ENCODE peak calls at places on chromosomes 4 and X, in ten cellular contexts. One of them, this sample, is unnamed.

GRCh38 chr4:73985528-73985852 is 2.5 kb downstream of the PPBP start:
- DNase-seq in fibroblast of pulmonary artery: no peak
- DNase-seq in IMR-90: no peak
- DNase-seq in uterus: no peak
- DNase-seq in astrocyte of the spinal cord: no peak
- DNase-seq in left lung: no peak
- DNase-seq in AG10803: no peak
- DNase-seq in GM12865: no peak
- DNase-seq in WERI-Rb-1: no peak
- DNase-seq in tibial nerve: no peak
- DNase-seq in this sample: no peak

GRCh38 chr4:48127882-48128394 is 6.1 kb downstream of the TXK start:
- DNase-seq in fibroblast of pulmonary artery: peak; percentile 88
- DNase-seq in IMR-90: peak; percentile 94
- DNase-seq in uterus: peak; percentile 28
- DNase-seq in astrocyte of the spinal cord: peak; percentile 98
- DNase-seq in left lung: peak; percentile 79
- DNase-seq in AG10803: peak; percentile 98
- DNase-seq in GM12865: peak; percentile 88
- DNase-seq in WERI-Rb-1: peak; percentile 84
- DNase-seq in tibial nerve: no peak
- DNase-seq in this sample: peak; percentile 87

GRCh38 chrX:130083656-130084382 is 26.5 kb downstream of the ELF4 start:
- DNase-seq in fibroblast of pulmonary artery: no peak
- DNase-seq in IMR-90: no peak
- DNase-seq in uterus: no peak
- DNase-seq in astrocyte of the spinal cord: no peak
- DNase-seq in left lung: peak; percentile 80
- DNase-seq in AG10803: no peak
- DNase-seq in GM12865: peak; percentile 85
- DNase-seq in WERI-Rb-1: no peak
- DNase-seq in tibial nerve: no peak
- DNase-seq in this sample: no peak

GRCh38 chrX:103431316-103431715 is 55.0 kb downstream of the BEX3 start:
- DNase-seq in fibroblast of pulmonary artery: peak; percentile 17
- DNase-seq in IMR-90: peak; percentile 61
- DNase-seq in uterus: no peak
- DNase-seq in astrocyte of the spinal cord: no peak
- DNase-seq in left lung: no peak
- DNase-seq in AG10803: no peak
- DNase-seq in GM12865: no peak
- DNase-seq in WERI-Rb-1: no peak
- DNase-seq in tibial nerve: no peak
- DNase-seq in this sample: peak; percentile 67

GRCh38 chr4:55348436-55348835 is 2.4 kb downstream of the SRD5A3 start:
- DNase-seq in fibroblast of pulmonary artery: no peak
- DNase-seq in IMR-90: peak; percentile 82
- DNase-seq in uterus: no peak
- DNase-seq in astrocyte of the spinal cord: no peak
- DNase-seq in left lung: no peak
- DNase-seq in AG10803: peak; percentile 30
- DNase-seq in GM12865: no peak
- DNase-seq in WERI-Rb-1: no peak
- DNase-seq in tibial nerve: no peak
- DNase-seq in this sample: peak; percentile 62

GRCh38 chrX:103309860-103310591 is 764 bp downstream of the BEX2 start:
- DNase-seq in fibroblast of pulmonary artery: no peak
- DNase-seq in IMR-90: no peak
- DNase-seq in uterus: no peak
- DNase-seq in astrocyte of the spinal cord: no peak
- DNase-seq in left lung: no peak
- DNase-seq in AG10803: no peak
- DNase-seq in GM12865: no peak
- DNase-seq in WERI-Rb-1: no peak
- DNase-seq in tibial nerve: no peak
- DNase-seq in this sample: no peak

GRCh38 chr4:142474398-142475087 is 371.6 kb downstream of the INPP4B start:
- DNase-seq in fibroblast of pulmonary artery: no peak
- DNase-seq in IMR-90: peak; percentile 9
- DNase-seq in uterus: no peak
- DNase-seq in astrocyte of the spinal cord: no peak
- DNase-seq in left lung: no peak
- DNase-seq in AG10803: no peak
- DNase-seq in GM12865: peak; percentile 46
- DNase-seq in WERI-Rb-1: peak; percentile 53
- DNase-seq in tibial nerve: no peak
- DNase-seq in this sample: no peak

GRCh38 chrX:18964026-18964425 is 19.9 kb downstream of the PHKA2 start:
- DNase-seq in fibroblast of pulmonary artery: no peak
- DNase-seq in IMR-90: no peak
- DNase-seq in uterus: no peak
- DNase-seq in astrocyte of the spinal cord: no peak
- DNase-seq in left lung: no peak
- DNase-seq in AG10803: no peak
- DNase-seq in GM12865: no peak
- DNase-seq in WERI-Rb-1: peak; percentile 14
- DNase-seq in tibial nerve: no peak
- DNase-seq in this sample: no peak

GRCh38 chr4:78784255-78784654 is 8.1 kb downstream of the BMP2K start:
- DNase-seq in fibroblast of pulmonary artery: peak; percentile 40
- DNase-seq in IMR-90: peak; percentile 90
- DNase-seq in uterus: no peak
- DNase-seq in astrocyte of the spinal cord: peak; percentile 66
- DNase-seq in left lung: no peak
- DNase-seq in AG10803: peak; percentile 89
- DNase-seq in GM12865: no peak
- DNase-seq in WERI-Rb-1: no peak
- DNase-seq in tibial nerve: no peak
- DNase-seq in this sample: peak; percentile 86

GRCh38 chrX:38807873-38808272 is 6.6 kb downstream of the MID1IP1 start:
- DNase-seq in fibroblast of pulmonary artery: no peak
- DNase-seq in IMR-90: no peak
- DNase-seq in uterus: no peak
- DNase-seq in astrocyte of the spinal cord: no peak
- DNase-seq in left lung: no peak
- DNase-seq in AG10803: peak; percentile 57
- DNase-seq in GM12865: no peak
- DNase-seq in WERI-Rb-1: no peak
- DNase-seq in tibial nerve: no peak
- DNase-seq in this sample: no peak

GRCh38 chrX:115584715-115585114 is 23.7 kb downstream of the PLS3 start:
- DNase-seq in fibroblast of pulmonary artery: peak; percentile 46
- DNase-seq in IMR-90: peak; percentile 64
- DNase-seq in uterus: no peak
- DNase-seq in astrocyte of the spinal cord: peak; percentile 61
- DNase-seq in left lung: no peak
- DNase-seq in AG10803: peak; percentile 36
- DNase-seq in GM12865: peak; percentile 73
- DNase-seq in WERI-Rb-1: no peak
- DNase-seq in tibial nerve: no peak
- DNase-seq in this sample: peak; percentile 78

GRCh38 chr4:57168986-57169385 is 58.8 kb upstream of the IGFBP7 start:
- DNase-seq in fibroblast of pulmonary artery: no peak
- DNase-seq in IMR-90: no peak
- DNase-seq in uterus: no peak
- DNase-seq in astrocyte of the spinal cord: no peak
- DNase-seq in left lung: no peak
- DNase-seq in AG10803: no peak
- DNase-seq in GM12865: no peak
- DNase-seq in WERI-Rb-1: no peak
- DNase-seq in tibial nerve: no peak
- DNase-seq in this sample: no peak

GRCh38 chrX:24081661-24082154 is 27.0 kb downstream of the EIF2S3 start:
- DNase-seq in fibroblast of pulmonary artery: peak; percentile 69
- DNase-seq in IMR-90: peak; percentile 63
- DNase-seq in uterus: peak; percentile 25
- DNase-seq in astrocyte of the spinal cord: peak; percentile 60
- DNase-seq in left lung: no peak
- DNase-seq in AG10803: peak; percentile 62
- DNase-seq in GM12865: peak; percentile 75
- DNase-seq in WERI-Rb-1: peak; percentile 77
- DNase-seq in tibial nerve: peak; percentile 15
- DNase-seq in this sample: peak; percentile 70

GRCh38 chr4:121988950-121989349 is 37.1 kb upstream of the TRPC3 start:
- DNase-seq in fibroblast of pulmonary artery: no peak
- DNase-seq in IMR-90: no peak
- DNase-seq in uterus: no peak
- DNase-seq in astrocyte of the spinal cord: no peak
- DNase-seq in left lung: no peak
- DNase-seq in AG10803: no peak
- DNase-seq in GM12865: no peak
- DNase-seq in WERI-Rb-1: no peak
- DNase-seq in tibial nerve: no peak
- DNase-seq in this sample: no peak

GRCh38 chrX:80667967-80668366 is 141.7 kb downstream of the BRWD3 start:
- DNase-seq in fibroblast of pulmonary artery: no peak
- DNase-seq in IMR-90: no peak
- DNase-seq in uterus: no peak
- DNase-seq in astrocyte of the spinal cord: no peak
- DNase-seq in left lung: no peak
- DNase-seq in AG10803: no peak
- DNase-seq in GM12865: peak; percentile 11
- DNase-seq in WERI-Rb-1: no peak
- DNase-seq in tibial nerve: no peak
- DNase-seq in this sample: no peak

GRCh38 chrX:31181377-31182038 is 109.7 kb upstream of the FTHL17 start:
- DNase-seq in fibroblast of pulmonary artery: no peak
- DNase-seq in IMR-90: no peak
- DNase-seq in uterus: no peak
- DNase-seq in astrocyte of the spinal cord: no peak
- DNase-seq in left lung: no peak
- DNase-seq in AG10803: no peak
- DNase-seq in GM12865: no peak
- DNase-seq in WERI-Rb-1: no peak
- DNase-seq in tibial nerve: no peak
- DNase-seq in this sample: no peak

GRCh38 chr4:1364217-1364616 is 17.2 kb downstream of the UVSSA start:
- DNase-seq in fibroblast of pulmonary artery: no peak
- DNase-seq in IMR-90: no peak
- DNase-seq in uterus: no peak
- DNase-seq in astrocyte of the spinal cord: no peak
- DNase-seq in left lung: peak; percentile 50
- DNase-seq in AG10803: no peak
- DNase-seq in GM12865: no peak
- DNase-seq in WERI-Rb-1: no peak
- DNase-seq in tibial nerve: no peak
- DNase-seq in this sample: no peak

DNA sequence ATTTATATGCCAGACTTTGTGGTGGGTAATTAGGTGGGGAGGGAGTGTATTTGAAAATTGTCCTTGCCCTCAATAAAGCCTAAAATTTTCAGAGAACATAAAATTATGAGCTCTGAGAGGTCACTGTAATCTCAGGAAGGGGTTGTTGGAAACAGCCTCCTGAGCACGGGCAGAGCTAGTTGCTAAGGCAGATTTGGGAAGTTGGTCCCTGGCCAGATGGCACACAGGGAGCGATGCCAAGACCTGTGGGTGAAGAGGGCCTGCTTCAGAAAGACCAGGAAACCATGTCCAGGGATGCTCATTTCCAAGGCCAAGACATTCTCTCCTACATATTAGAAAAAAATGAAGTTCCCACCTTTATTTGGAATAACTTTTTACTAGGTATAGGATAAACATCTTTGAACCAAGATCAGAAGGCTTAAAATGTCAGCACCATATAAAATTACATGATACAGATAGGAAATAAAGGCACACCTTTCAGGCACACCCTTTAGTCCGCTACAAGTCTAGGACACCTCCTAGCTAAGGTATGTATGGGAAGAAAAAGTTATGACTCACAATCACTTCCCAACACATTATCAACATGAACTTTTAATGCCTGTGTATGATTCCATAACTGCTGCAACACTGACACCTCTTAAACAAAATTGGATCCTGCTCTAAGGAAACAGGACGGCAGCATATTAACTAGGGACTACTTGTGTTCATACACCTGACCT is 2.2 kb upstream of the PPP3CA start:
- DNase-seq in fibroblast of pulmonary artery: peak; percentile 50
- DNase-seq in IMR-90: no peak
- DNase-seq in uterus: peak; percentile 44
- DNase-seq in astrocyte of the spinal cord: no peak
- DNase-seq in left lung: peak; percentile 75
- DNase-seq in AG10803: peak; percentile 30
- DNase-seq in GM12865: no peak
- DNase-seq in WERI-Rb-1: no peak
- DNase-seq in tibial nerve: peak; percentile 19
- DNase-seq in this sample: peak; percentile 35
- H3K4me3 ChIP-seq in fibroblast of pulmonary artery: peak overlapping the region; percentile 90
- H3K4me3 ChIP-seq in IMR-90: no peak overlapping the region
- H3K4me3 ChIP-seq in uterus: no peak overlapping the region
- H3K4me3 ChIP-seq in astrocyte of the spinal cord: no peak overlapping the region
- H3K4me3 ChIP-seq in left lung: no peak overlapping the region
- H3K4me3 ChIP-seq in AG10803: no peak overlapping the region
- H3K4me3 ChIP-seq in GM12865: no peak overlapping the region
- H3K4me3 ChIP-seq in WERI-Rb-1: no peak overlapping the region
- H3K4me3 ChIP-seq in tibial nerve: no peak overlapping the region
- H3K4me3 ChIP-seq in this sample: no peak overlapping the region

GRCh38 chrX:153723351-153724251 is 586 bp downstream of the BCAP31 start:
- DNase-seq in fibroblast of pulmonary artery: peak; percentile 40
- DNase-seq in IMR-90: peak; percentile 37
- DNase-seq in uterus: peak; percentile 46
- DNase-seq in astrocyte of the spinal cord: peak; percentile 35
- DNase-seq in left lung: peak; percentile 83
- DNase-seq in AG10803: peak; percentile 42
- DNase-seq in GM12865: peak; percentile 67
- DNase-seq in WERI-Rb-1: peak; percentile 76
- DNase-seq in tibial nerve: no peak
- DNase-seq in this sample: peak; percentile 38
- TF ChIP-seq CTCF in fibroblast of pulmonary artery: peak; percentile 36
- TF ChIP-seq CTCF in IMR-90: peak; percentile 34
- TF ChIP-seq CTCF in uterus: no peak
- TF ChIP-seq CTCF in astrocyte of the spinal cord: peak; percentile 50
- TF ChIP-seq CTCF in left lung: no peak
- TF ChIP-seq CTCF in AG10803: peak; percentile 41
- TF ChIP-seq CTCF in GM12865: peak; percentile 49
- TF ChIP-seq CTCF in WERI-Rb-1: peak; percentile 80
- TF ChIP-seq CTCF in tibial nerve: peak; percentile 8
- TF ChIP-seq CTCF in this sample: peak; percentile 28

DNA sequence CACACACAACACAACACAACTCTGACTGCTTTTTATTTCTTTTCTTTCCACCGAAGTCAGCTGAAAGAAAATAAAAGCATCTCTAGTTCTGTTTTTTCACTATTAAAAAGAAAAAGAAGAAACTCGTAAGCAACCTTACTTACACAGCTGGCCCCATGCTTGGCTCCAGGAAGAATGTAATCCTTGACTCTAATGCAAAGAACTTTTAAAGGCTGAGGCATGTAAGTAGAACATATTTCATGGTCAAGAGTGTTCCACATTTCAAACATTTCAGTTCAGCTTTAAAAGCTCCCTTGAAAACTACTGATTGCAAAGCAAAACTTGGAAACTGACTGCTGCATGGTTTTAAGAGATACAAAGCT is 648 bp downstream of the GASK1B start:
- DNase-seq in fibroblast of pulmonary artery: peak; percentile 65
- DNase-seq in IMR-90: peak; percentile 63
- DNase-seq in uterus: no peak
- DNase-seq in astrocyte of the spinal cord: peak; percentile 83
- DNase-seq in left lung: no peak
- DNase-seq in AG10803: peak; percentile 38
- DNase-seq in GM12865: no peak
- DNase-seq in WERI-Rb-1: no peak
- DNase-seq in tibial nerve: no peak
- DNase-seq in this sample: peak; percentile 63
- H3K4me3 ChIP-seq in fibroblast of pulmonary artery: peak overlapping the region; percentile 74
- H3K4me3 ChIP-seq in IMR-90: peak overlapping the region; percentile 30
- H3K4me3 ChIP-seq in uterus: peak overlapping the region; percentile 47
- H3K4me3 ChIP-seq in astrocyte of the spinal cord: peak overlapping the region; percentile 42
- H3K4me3 ChIP-seq in left lung: peak overlapping the region; percentile 25
- H3K4me3 ChIP-seq in AG10803: peak overlapping the region; percentile 57
- H3K4me3 ChIP-seq in GM12865: no peak overlapping the region
- H3K4me3 ChIP-seq in WERI-Rb-1: peak overlapping the region; percentile 11
- H3K4me3 ChIP-seq in tibial nerve: peak overlapping the region; percentile 52
- H3K4me3 ChIP-seq in this sample: peak overlapping the region; percentile 77

GRCh38 chrX:86348669-86349068 is 200.4 kb downstream of the DACH2 start:
- DNase-seq in fibroblast of pulmonary artery: no peak
- DNase-seq in IMR-90: no peak
- DNase-seq in uterus: no peak
- DNase-seq in astrocyte of the spinal cord: no peak
- DNase-seq in left lung: no peak
- DNase-seq in AG10803: no peak
- DNase-seq in GM12865: no peak
- DNase-seq in WERI-Rb-1: peak; percentile 10
- DNase-seq in tibial nerve: no peak
- DNase-seq in this sample: no peak
- TF ChIP-seq CTCF in fibroblast of pulmonary artery: no peak
- TF ChIP-seq CTCF in IMR-90: no peak
- TF ChIP-seq CTCF in uterus: no peak
- TF ChIP-seq CTCF in astrocyte of the spinal cord: no peak
- TF ChIP-seq CTCF in left lung: no peak
- TF ChIP-seq CTCF in AG10803: no peak
- TF ChIP-seq CTCF in GM12865: no peak
- TF ChIP-seq CTCF in WERI-Rb-1: peak; percentile 38
- TF ChIP-seq CTCF in tibial nerve: no peak
- TF ChIP-seq CTCF in this sample: no peak